ENCODE peak calls at places on chromosomes 7 and 10, in nine cellular contexts. O is OCI-LY7, H is neural crest cell, D is GM10248, E is endothelial cell, Y is lower lobe of right lung, P is A549, W is foreskin fibroblast, C is AG09319. Q is an unnamed sample.

GRCh38 chr10:95308389-95309302 is 17.8 kb upstream of the PDLIM1 start:
- DNase-seq in O (no peak), C (peak), P (peak), H (no peak), Y (peak), E (no peak), D (no peak), W (peak), Q (no peak)

GRCh38 chr10:119029613-119030420 is at the start of gene NANOS1:
- DNase-seq in Y (no peak), O (no peak), E (peak), P (peak), D (no peak), C (no peak), H (peak), W (no peak), Q (peak)

GRCh38 chr7:28807396-28807994 is 150.6 kb downstream of the TRIL start:
- DNase-seq in Y (no peak), E (no peak), O (no peak), H (no peak), C (no peak), P (no peak), W (no peak), D (no peak), Q (no peak)

GRCh38 chr10:61643316-61643751 is 19.4 kb upstream of the CABCOCO1 start:
- DNase-seq in E (no peak), O (no peak), P (no peak), Y (no peak), W (peak), C (no peak), D (no peak), H (no peak), Q (no peak)

GRCh38 chr10:89662596-89662995 is 17.6 kb upstream of the PANK1 start:
- DNase-seq in E (no peak), D (no peak), O (no peak), P (no peak), C (no peak), H (no peak), Y (no peak), W (peak), Q (no peak)

GRCh38 chr7:37449621-37450020 is 957 bp upstream of the ELMO1 start:
- DNase-seq in O (no peak), Y (no peak), P (no peak), C (no peak), W (no peak), H (no peak), E (no peak), D (no peak), Q (no peak)

GRCh38 chr10:31157125-31157983 is 125.7 kb upstream of the ZNF438 start:
- DNase-seq in D (no peak), E (no peak), C (peak), Y (no peak), O (no peak), H (no peak), P (no peak), W (peak), Q (no peak)

GRCh38 chr7:107599262-107599661 is 19.2 kb downstream of the BCAP29 start:
- DNase-seq in O (no peak), H (no peak), P (no peak), D (no peak), Y (no peak), C (no peak), W (no peak), E (no peak), Q (no peak)

GRCh38 chr7:57642730-57643129 is 192.8 kb downstream of the ZNF716 start:
- DNase-seq in E (no peak), Y (no peak), C (no peak), P (no peak), W (no peak), O (no peak), D (no peak), H (no peak), Q (no peak)

DNA sequence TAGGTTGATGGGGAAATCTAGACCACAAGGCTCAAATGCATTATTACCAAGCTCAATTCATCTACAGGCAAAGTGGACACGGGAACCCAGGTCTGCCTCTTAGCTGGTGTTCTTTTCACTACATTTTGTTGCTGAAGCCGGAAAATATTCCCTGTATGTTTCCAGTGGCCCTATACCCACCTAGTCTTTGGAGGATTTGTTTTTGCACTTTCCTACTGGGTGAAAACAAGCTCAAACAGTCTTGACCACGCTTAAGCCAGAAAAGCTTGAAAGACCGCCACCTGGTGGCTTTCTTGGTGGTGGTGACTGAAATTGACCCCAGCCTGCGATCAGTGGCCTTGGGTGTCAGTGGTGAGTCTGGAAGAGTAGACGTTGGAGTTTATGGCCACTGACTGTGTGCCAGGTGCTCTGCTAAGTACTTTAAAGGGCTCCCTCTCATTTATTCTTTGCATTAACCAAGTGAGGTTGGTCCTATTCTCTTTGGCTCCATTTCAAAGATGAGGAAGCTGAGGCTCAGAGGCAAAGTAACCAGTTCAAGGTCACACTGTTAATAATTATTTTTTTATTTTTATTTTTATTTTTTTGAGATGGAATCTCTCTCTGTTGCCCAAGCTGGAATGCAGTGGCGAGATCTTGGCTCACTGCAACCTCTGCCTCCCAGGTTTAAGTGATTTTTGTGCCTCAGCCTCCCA is 11.1 kb upstream of the CRTAC1 start:
- DNase-seq in W (peak), H (peak), O (peak), C (peak), P (peak), Y (peak), E (peak), D (peak), Q (peak)
- TF ChIP-seq CTCF in W (peak), H (peak), O (peak), C (peak), P (peak), Y (peak), E (peak), D (peak), Q (peak)

GRCh38 chr7:20197837-20198236 is 19.3 kb downstream of the MACC1 start:
- DNase-seq in P (no peak), E (no peak), H (no peak), W (no peak), D (no peak), Y (no peak), C (no peak), O (no peak), Q (peak)
- TF ChIP-seq CTCF in P (no peak), E (peak), H (peak), W (peak), D (no peak), Y (peak), C (no peak), O (peak), Q (peak)

GRCh38 chr7:87874066-87874465 is 2.1 kb downstream of the SLC25A40 start:
- DNase-seq in H (no peak), O (peak), P (no peak), W (no peak), E (no peak), D (no peak), Y (no peak), C (no peak), Q (no peak)

GRCh38 chr7:87877641-87878040 is 1.3 kb downstream of the DBF4 start:
- DNase-seq in H (no peak), W (no peak), Y (no peak), P (no peak), E (no peak), D (no peak), C (no peak), O (no peak), Q (no peak)

GRCh38 chr7:87876040-87876758 is at the start of the genes DBF4 and SLC25A40:
- DNase-seq in O (peak), C (peak), D (peak), H (peak), E (peak), P (peak), Y (peak), W (peak), Q (peak)

GRCh38 chr7:87876759-87877234 is 504 bp downstream of the DBF4 start:
- DNase-seq in P (peak), H (peak), C (peak), O (peak), E (peak), W (peak), Y (peak), D (peak), Q (peak)

GRCh38 chr7:87875151-87876039 is 765 bp downstream of the SLC25A40 start:
- DNase-seq in C (no peak), D (no peak), E (no peak), W (no peak), Y (no peak), H (peak), P (no peak), O (peak), Q (no peak)
- TF ChIP-seq CTCF in C (no peak), D (no peak), E (no peak), W (no peak), Y (no peak), H (no peak), P (no peak), O (peak), Q (no peak)

GRCh38 chr7:123208793-123209192 is 9.0 kb upstream of the SLC13A1 start:
- DNase-seq in E (no peak), Y (no peak), D (no peak), P (no peak), H (no peak), O (peak), W (no peak), C (no peak), Q (no peak)
- TF ChIP-seq CTCF in E (no peak), Y (no peak), D (peak), P (no peak), H (peak), O (peak), W (no peak), C (no peak), Q (no peak)

GRCh38 chr10:111319866-111320265 is 243.0 kb downstream of the ADRA2A start:
- DNase-seq in W (no peak), P (no peak), O (no peak), D (no peak), C (no peak), H (no peak), E (no peak), Y (no peak), Q (no peak)

GRCh38 chr10:111323567-111323966 is 246.7 kb downstream of the ADRA2A start:
- DNase-seq in C (no peak), H (no peak), W (no peak), E (no peak), O (peak), P (no peak), Y (no peak), D (no peak), Q (no peak)
- TF ChIP-seq CTCF in C (no peak), H (peak), W (peak), E (no peak), O (peak), P (no peak), Y (peak), D (no peak), Q (no peak)

GRCh38 chr10:81116201-81116600 is 578.5 kb downstream of the SH2D4B start:
- DNase-seq in E (no peak), Y (no peak), W (no peak), C (no peak), P (no peak), O (no peak), H (no peak), D (no peak), Q (no peak)

GRCh38 chr10:81116990-81117389 is 579.3 kb downstream of the SH2D4B start:
- DNase-seq in C (no peak), D (no peak), H (no peak), Y (no peak), P (no peak), O (no peak), W (no peak), E (no peak), Q (no peak)
- TF ChIP-seq CTCF in C (no peak), D (no peak), H (no peak), Y (no peak), P (no peak), O (peak), W (no peak), E (no peak), Q (no peak)

DNA sequence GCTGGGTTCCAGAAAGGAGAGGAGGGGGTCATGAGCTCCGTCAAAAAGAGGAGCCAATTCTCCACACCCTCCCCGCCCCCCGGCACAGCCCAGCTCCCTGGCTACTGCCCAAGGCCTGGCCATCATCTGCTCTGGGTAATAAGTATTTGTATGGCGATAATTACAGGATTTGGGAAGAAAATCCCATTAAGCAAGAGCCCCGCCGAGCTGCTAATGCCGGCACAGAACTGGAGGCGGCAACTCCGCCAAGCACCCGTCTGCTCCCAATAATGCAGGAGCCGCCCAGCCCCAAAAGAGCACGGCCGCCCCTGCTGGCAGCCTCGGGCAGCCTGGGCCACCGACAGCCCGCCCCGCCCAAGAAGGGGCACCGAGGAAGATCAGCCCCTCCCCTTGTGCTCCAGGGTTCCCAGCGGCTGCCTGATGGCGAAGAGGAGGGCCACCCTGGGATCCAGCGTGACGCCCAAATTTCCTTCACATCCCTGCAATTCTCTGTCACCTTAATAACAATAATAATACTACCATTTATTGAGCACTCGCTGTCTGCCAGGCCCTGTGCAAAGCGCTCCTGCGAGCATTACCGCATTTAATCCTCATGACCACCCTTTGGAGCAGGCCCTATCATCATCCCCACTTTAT is 5.9 kb downstream of the SLIT1 start:
- DNase-seq in E (peak), W (no peak), H (peak), D (no peak), P (no peak), C (no peak), O (no peak), Y (no peak), Q (no peak)
- TF ChIP-seq CTCF in E (no peak), W (no peak), H (peak), D (no peak), P (no peak), C (peak), O (peak), Y (peak), Q (no peak)